ENCODE peak calls at places on chromosomes 13 and 19, in seven cellular contexts. F, V, D, M, Q, N and I are unnamed samples.

GRCh38 chr19:34220472-34221063 is 33.8 kb upstream of the GARRE1 start:
- DNase-seq in F (no peak), V (peak; percentile 43), D (peak; percentile 53), M (peak; percentile 48), Q (peak; percentile 81), N (peak; percentile 82), I (peak; percentile 45)

GRCh38 chr13:52112606-52113005 is 16.3 kb downstream of the NEK5 start:
- DNase-seq in F (no peak), V (no peak), D (no peak), M (no peak), Q (no peak), N (no peak), I (no peak)

GRCh38 chr13:110116072-110116487 is 190.9 kb downstream of the COL4A1 start:
- DNase-seq in F (no peak), V (peak; percentile 10), D (no peak), M (peak; percentile 10), Q (peak; percentile 79), N (peak; percentile 76), I (peak; percentile 9)

GRCh38 chr19:2732883-2733282 is 6.9 kb downstream of the SLC39A3 start:
- DNase-seq in F (no peak), V (no peak), D (no peak), M (no peak), Q (no peak), N (no peak), I (no peak)

GRCh38 chr19:35059006-35059798 is 17.7 kb downstream of the HPN start:
- DNase-seq in F (no peak), V (no peak), D (no peak), M (no peak), Q (no peak), N (no peak), I (no peak)

GRCh38 chr13:106455190-106455589 is 80.3 kb downstream of the EFNB2 start:
- DNase-seq in F (no peak), V (no peak), D (no peak), M (no peak), Q (no peak), N (no peak), I (no peak)

GRCh38 chr19:45123440-45123850 is 30.5 kb downstream of the PPP1R37 start:
- DNase-seq in F (no peak), V (no peak), D (no peak), M (no peak), Q (no peak), N (no peak), I (no peak)

GRCh38 chr19:11446652-11447301 is 11.3 kb downstream of the PRKCSH start:
- DNase-seq in F (no peak), V (peak; percentile 24), D (no peak), M (peak; percentile 40), Q (peak; percentile 21), N (peak; percentile 81), I (peak; percentile 55)

GRCh38 chr13:51249767-51250741 is 27.9 kb downstream of the FAM124A start:
- DNase-seq in F (no peak), V (no peak), D (no peak), M (no peak), Q (no peak), N (no peak), I (no peak)

GRCh38 chr19:42360787-42361544 is 29.1 kb downstream of the CNFN start:
- DNase-seq in F (no peak), V (no peak), D (no peak), M (no peak), Q (no peak), N (no peak), I (no peak)

GRCh38 chr19:29831686-29832085 is 19.9 kb downstream of the CCNE1 start:
- DNase-seq in F (no peak), V (no peak), D (no peak), M (no peak), Q (no peak), N (peak; percentile 63), I (no peak)

GRCh38 chr13:100269837-100270236 is 180.9 kb downstream of the PCCA start:
- DNase-seq in F (peak; percentile 7), V (no peak), D (no peak), M (no peak), Q (peak; percentile 86), N (no peak), I (no peak)

GRCh38 chr19:3655402-3656072 is 28.9 kb upstream of the CACTIN start:
- DNase-seq in F (peak; percentile 71), V (no peak), D (no peak), M (no peak), Q (peak; percentile 94), N (no peak), I (peak; percentile 15)

GRCh38 chr13:19362946-19363510 is 181.4 kb upstream of the TUBA3C start:
- DNase-seq in F (no peak), V (no peak), D (no peak), M (no peak), Q (no peak), N (no peak), I (no peak)

GRCh38 chr19:10317045-10317856 is 1.4 kb upstream of the FDX2 start:
- DNase-seq in F (no peak), V (no peak), D (no peak), M (no peak), Q (no peak), N (no peak), I (no peak)

GRCh38 chr19:32448026-32448425 is 42.5 kb downstream of the DPY19L3 start:
- DNase-seq in F (no peak), V (no peak), D (no peak), M (no peak), Q (no peak), N (no peak), I (no peak)

GRCh38 chr13:38452656-38453055 is 103.0 kb downstream of the UFM1 start:
- DNase-seq in F (no peak), V (no peak), D (no peak), M (no peak), Q (no peak), N (no peak), I (no peak)

GRCh38 chr13:105336706-105337582 is 1198.5 kb downstream of the EFNB2 start:
- DNase-seq in F (peak; percentile 14), V (no peak), D (no peak), M (no peak), Q (no peak), N (no peak), I (no peak)

GRCh38 chr13:46905249-46905648 is 8.4 kb upstream of the HTR2A start:
- DNase-seq in F (no peak), V (no peak), D (peak; percentile 7), M (no peak), Q (peak; percentile 55), N (no peak), I (no peak)

GRCh38 chr13:40102854-40103253 is 447.4 kb downstream of the COG6 start:
- DNase-seq in F (peak; percentile 56), V (peak; percentile 32), D (no peak), M (peak; percentile 61), Q (peak; percentile 94), N (peak; percentile 94), I (no peak)

GRCh38 chr13:26300140-26300539 is 46.2 kb downstream of the CDK8 start:
- DNase-seq in F (no peak), V (no peak), D (no peak), M (no peak), Q (peak; percentile 84), N (no peak), I (no peak)